ENCODE peak calls at places on chromosomes 13 and 19, in six cellular contexts. H, C, I, N, J and Q are unnamed samples.

GRCh38 chr19:45255611-45256157 is 4.6 kb downstream of the MARK4 start:
- DNase-seq in H (no peak), C (no peak), I (no peak), N (no peak), J (no peak), Q (no peak)

GRCh38 chr13:20461481-20461859 is 64.2 kb downstream of the CRYL1 start:
- DNase-seq in H (peak), C (peak), I (no peak), N (no peak), J (no peak), Q (peak)

GRCh38 chr13:41842029-41842428 is 118.9 kb downstream of the VWA8 start:
- DNase-seq in H (peak), C (peak), I (no peak), N (no peak), J (no peak), Q (peak)

GRCh38 chr13:21671793-21672680 is 1.2 kb downstream of the FGF9 start:
- DNase-seq in H (no peak), C (no peak), I (no peak), N (no peak), J (no peak), Q (no peak)

GRCh38 chr13:94993608-94994007 is 281.3 kb upstream of the SOX21 start:
- DNase-seq in H (no peak), C (no peak), I (no peak), N (no peak), J (no peak), Q (no peak)

GRCh38 chr13:106159295-106160195 is 375.9 kb downstream of the EFNB2 start:
- DNase-seq in H (no peak), C (no peak), I (no peak), N (no peak), J (no peak), Q (no peak)

GRCh38 chr19:48290923-48291700 is 21.2 kb downstream of the ZNF114 start:
- DNase-seq in H (peak), C (peak), I (peak), N (peak), J (peak), Q (no peak)

GRCh38 chr19:7637374-7638256 is 705 bp downstream of the STXBP2 start:
- DNase-seq in H (no peak), C (no peak), I (no peak), N (no peak), J (no peak), Q (no peak)

GRCh38 chr13:35836476-35836875 is 294.7 kb downstream of the DCLK1 start:
- DNase-seq in H (no peak), C (peak), I (no peak), N (no peak), J (no peak), Q (no peak)

GRCh38 chr13:96982672-96983071 is 11.6 kb downstream of the OXGR1 start:
- DNase-seq in H (peak), C (no peak), I (no peak), N (no peak), J (no peak), Q (no peak)

GRCh38 chr13:31172535-31172934 is 10.8 kb upstream of the HSPH1 start:
- DNase-seq in H (peak), C (peak), I (no peak), N (no peak), J (peak), Q (peak)

GRCh38 chr19:13861392-13861713 is 15.6 kb upstream of the NANOS3 start:
- DNase-seq in H (no peak), C (peak), I (no peak), N (no peak), J (peak), Q (no peak)

GRCh38 chr13:90414691-90415596 is 932.5 kb upstream of the MIR17HG start:
- DNase-seq in H (peak), C (peak), I (no peak), N (no peak), J (no peak), Q (peak)

GRCh38 chr13:77696006-77696862 is 1.3 kb upstream of the SLAIN1 start:
- DNase-seq in H (peak), C (no peak), I (no peak), N (no peak), J (no peak), Q (no peak)

GRCh38 chr19:6267552-6268381 is 12.0 kb downstream of the MLLT1 start:
- DNase-seq in H (no peak), C (peak), I (no peak), N (no peak), J (no peak), Q (no peak)

GRCh38 chr19:840519-841206 is at the start of gene PRTN3:
- DNase-seq in H (no peak), C (no peak), I (no peak), N (no peak), J (no peak), Q (no peak)
- H3K4me3 ChIP-seq in H (no peak), C (no peak), I (no peak), N (no peak), J (no peak), Q (no peak)

DNA sequence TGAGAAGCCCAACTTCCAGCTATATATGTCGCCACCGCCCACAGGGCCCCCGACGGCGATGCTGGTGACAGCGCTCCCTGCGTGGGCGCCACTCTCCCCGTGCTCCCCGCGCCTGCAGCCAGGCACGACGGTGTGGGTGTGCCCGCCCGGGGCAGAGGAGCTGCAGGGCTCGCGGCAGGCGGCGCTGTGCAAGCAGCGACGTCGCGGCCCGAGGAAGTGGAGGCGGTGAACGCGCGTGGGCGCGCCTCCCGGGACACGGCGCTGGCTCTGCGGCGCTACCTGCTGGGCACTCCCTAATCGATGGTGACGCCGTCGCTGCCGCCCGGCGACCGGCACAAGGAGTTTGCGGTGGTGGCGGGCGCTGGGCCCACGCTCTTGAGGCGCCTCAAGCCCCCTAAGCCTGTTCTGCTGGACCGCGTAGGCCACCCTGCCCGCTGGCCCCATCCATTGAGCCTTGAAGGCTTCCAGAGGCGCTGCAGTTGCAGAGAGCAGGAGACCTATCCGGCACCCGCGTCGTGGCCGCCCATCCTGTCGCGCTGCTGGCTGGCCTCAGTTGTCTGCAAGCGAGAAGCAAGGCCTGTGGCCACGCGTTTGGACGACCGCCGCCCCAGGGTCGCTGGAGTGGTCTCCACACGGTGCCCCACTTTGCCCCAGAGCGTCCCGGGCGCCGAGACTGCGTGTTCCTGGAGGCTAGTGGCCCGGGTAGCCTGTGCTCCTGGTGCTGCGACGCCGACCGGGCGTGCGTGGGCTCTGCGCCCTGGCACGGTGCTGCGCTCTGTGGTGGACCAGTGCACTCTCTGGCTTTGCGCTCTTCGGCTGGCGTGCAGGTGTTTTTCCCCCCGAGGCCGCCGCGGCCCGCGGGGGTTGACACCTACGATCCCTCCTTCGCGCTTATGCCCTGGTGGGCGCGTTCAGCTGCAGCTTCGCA is 23.1 kb downstream of the LRFN3 start:
- DNase-seq in H (no peak), C (no peak), I (no peak), N (no peak), J (no peak), Q (no peak)
- TF ChIP-seq CTCF in H (no peak), C (no peak), I (peak), N (peak), J (no peak), Q (no peak)

GRCh38 chr13:24184265-24184841 is 23.8 kb downstream of the SPATA13 start:
- DNase-seq in H (no peak), C (no peak), I (no peak), N (no peak), J (no peak), Q (no peak)
- H3K4me3 ChIP-seq in H (no peak), C (no peak), I (no peak), N (no peak), J (no peak), Q (no peak)

GRCh38 chr19:11346104-11346940 is at the start of the genes CCDC159 and TMEM205:
- DNase-seq in H (peak), C (peak), I (peak), N (peak), J (peak), Q (peak)
- TF ChIP-seq CTCF in H (peak), C (no peak), I (no peak), N (no peak), J (no peak), Q (no peak)

DNA sequence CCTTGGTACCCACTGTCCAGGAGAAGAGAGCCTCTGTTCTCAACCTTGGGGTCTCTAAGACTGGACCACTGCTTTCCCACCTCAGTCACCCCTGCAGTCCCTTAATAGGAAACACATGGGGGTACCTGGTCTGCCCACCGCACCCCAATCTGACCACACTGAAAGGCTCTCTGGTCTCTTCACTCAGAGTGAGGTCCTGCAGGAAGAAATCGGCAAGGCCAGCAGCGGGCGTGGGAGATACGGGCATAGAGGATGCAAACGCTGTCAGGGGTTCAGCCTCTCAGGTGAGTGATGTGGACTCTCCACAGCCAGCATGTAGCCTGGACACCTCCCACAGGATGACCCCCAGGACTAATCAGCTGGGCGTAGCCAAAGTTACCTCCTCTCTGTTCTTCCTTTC is 3.5 kb downstream of the SIGLEC9 start:
- DNase-seq in H (no peak), C (no peak), I (no peak), N (no peak), J (no peak), Q (no peak)
- H3K4me3 ChIP-seq in H (no peak), C (no peak), I (peak), N (no peak), J (no peak), Q (no peak)

GRCh38 chr13:28564030-28564429 is 69.1 kb upstream of the FLT1 start:
- DNase-seq in H (no peak), C (no peak), I (no peak), N (no peak), J (peak), Q (no peak)
- TF ChIP-seq CTCF in H (no peak), C (no peak), I (no peak), N (no peak), J (no peak), Q (no peak)

GRCh38 chr19:49893135-49893534 is 3.6 kb downstream of the IL4I1 start:
- DNase-seq in H (no peak), C (no peak), I (no peak), N (peak), J (no peak), Q (no peak)
- H3K4me3 ChIP-seq in H (no peak), C (no peak), I (no peak), N (no peak), J (no peak), Q (no peak)